ENCODE peak calls at places on chromosomes 3 and 15, in ten cellular contexts. D is testis, R is ascending aorta, S is SK-N-SH, P is foreskin fibroblast, X is fibroblast of lung, K is heart left ventricle, Q is cardiac muscle cell, J is tibial nerve, N is ovary. L is an unnamed sample.

GRCh38 chr3:147383617-147384016 is 22.7 kb downstream of the ZIC4 start:
- DNase-seq in D (no peak), R (no peak), S (no peak), P (no peak), X (no peak), K (no peak), Q (peak; percentile 54), J (no peak), N (no peak), L (no peak)

GRCh38 chr3:25429960-25430941 is 2.2 kb downstream of the RARB start:
- DNase-seq in D (no peak), R (no peak), S (no peak), P (no peak), X (no peak), K (no peak), Q (no peak), J (no peak), N (no peak), L (no peak)

GRCh38 chr15:63909819-63910437 is 76.2 kb upstream of the HERC1 start:
- DNase-seq in D (no peak), R (no peak), S (peak; percentile 64), P (peak; percentile 61), X (peak; percentile 63), K (no peak), Q (no peak), J (no peak), N (peak; percentile 44), L (peak; percentile 52)

GRCh38 chr3:141686477-141687280 is 51.4 kb upstream of the RNF7 start:
- DNase-seq in D (peak; percentile 57), R (peak; percentile 13), S (no peak), P (peak; percentile 55), X (peak; percentile 84), K (peak; percentile 82), Q (no peak), J (peak; percentile 45), N (peak; percentile 57), L (peak; percentile 84)

GRCh38 chr3:16433701-16434151 is 79.8 kb downstream of the RFTN1 start:
- DNase-seq in D (no peak), R (no peak), S (no peak), P (no peak), X (no peak), K (no peak), Q (no peak), J (no peak), N (no peak), L (no peak)

GRCh38 chr3:105394177-105394576 is 27.5 kb downstream of the ALCAM start:
- DNase-seq in D (no peak), R (no peak), S (no peak), P (no peak), X (no peak), K (no peak), Q (no peak), J (no peak), N (no peak), L (no peak)

GRCh38 chr15:72592103-72592502 is 62.4 kb upstream of the GOLGA6B start:
- DNase-seq in D (no peak), R (no peak), S (no peak), P (no peak), X (no peak), K (no peak), Q (no peak), J (no peak), N (no peak), L (no peak)

GRCh38 chr3:42732196-42732828 is 29.7 kb upstream of the HHATL start:
- DNase-seq in D (peak; percentile 92), R (no peak), S (no peak), P (no peak), X (no peak), K (no peak), Q (peak; percentile 16), J (no peak), N (no peak), L (no peak)

GRCh38 chr3:111700054-111700453 is 104.9 kb upstream of the ZBED2 start:
- DNase-seq in D (no peak), R (no peak), S (no peak), P (no peak), X (no peak), K (no peak), Q (no peak), J (no peak), N (no peak), L (no peak)

GRCh38 chr3:61572879-61573278 is 11.5 kb downstream of the PTPRG start:
- DNase-seq in D (no peak), R (no peak), S (no peak), P (no peak), X (no peak), K (no peak), Q (no peak), J (no peak), N (no peak), L (no peak)

GRCh38 chr3:127721536-127721935 is 48.8 kb downstream of the ABTB1 start:
- DNase-seq in D (no peak), R (no peak), S (no peak), P (no peak), X (no peak), K (no peak), Q (no peak), J (no peak), N (no peak), L (no peak)

GRCh38 chr3:61521229-61521628 is 40.1 kb upstream of the PTPRG start:
- DNase-seq in D (no peak), R (no peak), S (no peak), P (no peak), X (no peak), K (no peak), Q (no peak), J (no peak), N (no peak), L (no peak)

GRCh38 chr3:153087595-153088566 is 74.1 kb upstream of the RAP2B start:
- DNase-seq in D (no peak), R (no peak), S (no peak), P (peak; percentile 91), X (peak; percentile 85), K (peak; percentile 53), Q (no peak), J (peak; percentile 11), N (no peak), L (peak; percentile 97)

GRCh38 chr15:52440414-52440813 is 88.3 kb downstream of the MYO5A start:
- DNase-seq in D (no peak), R (no peak), S (no peak), P (no peak), X (no peak), K (no peak), Q (no peak), J (no peak), N (no peak), L (peak; percentile 69)

GRCh38 chr15:40893733-40894688 is at the start of gene VPS18:
- DNase-seq in D (peak; percentile 99), R (peak; percentile 91), S (peak; percentile 95), P (peak; percentile 96), X (peak; percentile 97), K (peak; percentile 99), Q (peak; percentile 99), J (peak; percentile 99), N (peak; percentile 100), L (peak; percentile 96)

GRCh38 chr15:40891810-40892448 is 2.3 kb upstream of the VPS18 start:
- DNase-seq in D (peak; percentile 60), R (no peak), S (peak; percentile 64), P (no peak), X (peak; percentile 59), K (no peak), Q (peak; percentile 63), J (no peak), N (no peak), L (peak; percentile 46)

GRCh38 chr15:40894689-40895308 is 549 bp downstream of the VPS18 start:
- DNase-seq in D (peak; percentile 57), R (no peak), S (peak; percentile 78), P (peak; percentile 70), X (peak; percentile 68), K (no peak), Q (peak; percentile 74), J (peak; percentile 45), N (peak; percentile 68), L (peak; percentile 80)

GRCh38 chr15:40892449-40893012 is 1.7 kb upstream of the VPS18 start:
- DNase-seq in D (no peak), R (no peak), S (no peak), P (no peak), X (no peak), K (no peak), Q (no peak), J (no peak), N (no peak), L (no peak)

GRCh38 chr15:40893019-40893723 is 1.1 kb upstream of the VPS18 start:
- DNase-seq in D (no peak), R (no peak), S (no peak), P (no peak), X (no peak), K (no peak), Q (no peak), J (no peak), N (peak; percentile 55), L (no peak)
- H3K4me3 ChIP-seq in D (peak overlapping the region; percentile 92), R (peak overlapping the region; percentile 82), S (no peak overlapping the region), P (no peak overlapping the region), X (no peak overlapping the region), K (peak overlapping the region; percentile 77), Q (no peak overlapping the region), J (peak overlapping the region; percentile 51), N (peak overlapping the region; percentile 64), L (no peak overlapping the region)

DNA sequence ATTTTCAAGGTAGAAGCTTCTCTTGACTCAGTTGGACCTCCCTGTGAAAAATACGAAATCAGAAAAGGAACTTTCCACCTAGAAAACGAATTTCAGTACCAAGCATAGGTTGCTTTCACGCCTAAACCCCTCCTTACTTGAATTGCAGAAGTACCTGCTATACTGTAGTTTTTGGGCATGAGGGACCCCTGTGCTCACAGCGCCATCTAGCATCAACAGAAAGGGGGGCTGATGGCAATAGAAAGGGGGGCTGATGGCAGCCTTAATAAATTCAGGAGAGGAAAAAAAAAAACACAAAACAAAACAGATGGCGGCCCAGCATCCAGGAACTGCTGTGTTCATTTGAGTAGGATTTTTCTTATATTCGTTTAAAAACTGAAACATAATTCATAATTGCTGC is 96.7 kb downstream of the NPAP1 start:
- DNase-seq in D (no peak), R (no peak), S (no peak), P (no peak), X (no peak), K (no peak), Q (peak; percentile 14), J (no peak), N (no peak), L (no peak)
- TF ChIP-seq CTCF in D (no peak), R (no peak), S (peak; percentile 20), P (no peak), X (no peak), K (no peak), Q (no peak), J (no peak), N (no peak), L (no peak)

GRCh38 chr15:69118089-69118488 is 42.3 kb upstream of the GLCE start:
- DNase-seq in D (no peak), R (no peak), S (no peak), P (no peak), X (no peak), K (no peak), Q (no peak), J (no peak), N (no peak), L (no peak)
- H3K4me3 ChIP-seq in D (no peak overlapping the region), R (no peak overlapping the region), S (no peak overlapping the region), P (no peak overlapping the region), X (no peak overlapping the region), K (no peak overlapping the region), Q (no peak overlapping the region), J (no peak overlapping the region), N (no peak overlapping the region), L (no peak overlapping the region)

DNA sequence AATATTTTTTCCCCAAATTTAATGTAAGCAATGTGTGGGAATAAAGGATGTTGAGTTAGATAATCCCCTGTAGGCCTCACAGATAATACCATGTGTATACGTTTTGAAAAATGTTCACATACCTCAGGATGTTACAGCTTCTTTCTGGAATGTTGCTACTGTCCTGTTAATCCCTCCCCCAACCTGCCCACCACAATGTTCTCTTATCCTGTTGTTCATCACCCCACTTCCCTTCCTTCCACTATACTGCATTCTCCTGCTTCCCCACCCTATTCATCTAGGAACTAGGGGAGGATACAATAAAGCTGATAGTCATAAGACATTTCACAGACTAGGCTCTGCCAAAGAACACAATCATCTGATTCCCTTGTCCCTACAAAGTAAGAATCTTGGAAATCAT is 92.1 kb downstream of the IGF2BP2 start:
- DNase-seq in D (no peak), R (no peak), S (no peak), P (peak; percentile 92), X (no peak), K (no peak), Q (no peak), J (no peak), N (no peak), L (peak; percentile 91)
- TF ChIP-seq CTCF in D (no peak), R (no peak), S (no peak), P (no peak), X (no peak), K (no peak), Q (no peak), J (no peak), N (no peak), L (no peak)

L was measured in fibroblast of mammary gland.